ENCODE peak calls at places on chromosomes 11 and 22, in ten cellular contexts. One of them, this sample, is unnamed.
A peak's percentile ranks its signal among the peaks of the same experiment; 100 is the strongest.

GRCh38 chr11:63518548-63518947 is 12.7 kb downstream of the LGALS12 start:
- DNase-seq in activated T-cell treated with anti-CD3 and anti-CD28 coated beads, Interleukin-2, amount 50 U/mL, for 72 hours: no peak
- DNase-seq in COLO829: no peak
- DNase-seq in left lobe of liver: no peak
- DNase-seq in mammary epithelial cell: no peak
- DNase-seq in AG20443: peak; percentile 10
- DNase-seq in stimulated activated CD8-positive, alpha-beta memory T cell treated with anti-CD3 and anti-CD28 coated beads, Interleukin-4, amount 100 ng/mL, for 4 hours: no peak
- DNase-seq in lower lobe of right lung: no peak
- DNase-seq in effector CD4-positive, alpha-beta T cell: no peak
- DNase-seq in testis: no peak
- DNase-seq in this sample: no peak

GRCh38 chr11:125924384-125925007 is 20.2 kb downstream of the DDX25 start:
- DNase-seq in lower lobe of right lung: no peak
- DNase-seq in mammary epithelial cell: no peak
- DNase-seq in COLO829: no peak
- DNase-seq in effector CD4-positive, alpha-beta T cell: no peak
- DNase-seq in stimulated activated CD8-positive, alpha-beta memory T cell treated with anti-CD3 and anti-CD28 coated beads, Interleukin-4, amount 100 ng/mL, for 4 hours: no peak
- DNase-seq in left lobe of liver: no peak
- DNase-seq in AG20443: no peak
- DNase-seq in testis: no peak
- DNase-seq in activated T-cell treated with anti-CD3 and anti-CD28 coated beads, Interleukin-2, amount 50 U/mL, for 72 hours: no peak
- DNase-seq in this sample: no peak

GRCh38 chr11:64122411-64123101 is 43.4 kb downstream of the MACROD1 start:
- DNase-seq in stimulated activated CD8-positive, alpha-beta memory T cell treated with anti-CD3 and anti-CD28 coated beads, Interleukin-4, amount 100 ng/mL, for 4 hours: no peak
- DNase-seq in left lobe of liver: no peak
- DNase-seq in lower lobe of right lung: no peak
- DNase-seq in COLO829: no peak
- DNase-seq in testis: no peak
- DNase-seq in mammary epithelial cell: no peak
- DNase-seq in activated T-cell treated with anti-CD3 and anti-CD28 coated beads, Interleukin-2, amount 50 U/mL, for 72 hours: no peak
- DNase-seq in effector CD4-positive, alpha-beta T cell: no peak
- DNase-seq in AG20443: no peak
- DNase-seq in this sample: no peak

GRCh38 chr11:45924927-45925326 is 2.5 kb downstream of the LARGE2 start:
- DNase-seq in stimulated activated CD8-positive, alpha-beta memory T cell treated with anti-CD3 and anti-CD28 coated beads, Interleukin-4, amount 100 ng/mL, for 4 hours: no peak
- DNase-seq in mammary epithelial cell: no peak
- DNase-seq in activated T-cell treated with anti-CD3 and anti-CD28 coated beads, Interleukin-2, amount 50 U/mL, for 72 hours: no peak
- DNase-seq in AG20443: no peak
- DNase-seq in effector CD4-positive, alpha-beta T cell: no peak
- DNase-seq in COLO829: no peak
- DNase-seq in left lobe of liver: no peak
- DNase-seq in lower lobe of right lung: no peak
- DNase-seq in testis: no peak
- DNase-seq in this sample: peak; percentile 48

GRCh38 chr11:2468363-2469240 is 23.8 kb downstream of the KCNQ1 start:
- DNase-seq in left lobe of liver: no peak
- DNase-seq in COLO829: no peak
- DNase-seq in stimulated activated CD8-positive, alpha-beta memory T cell treated with anti-CD3 and anti-CD28 coated beads, Interleukin-4, amount 100 ng/mL, for 4 hours: no peak
- DNase-seq in lower lobe of right lung: no peak
- DNase-seq in activated T-cell treated with anti-CD3 and anti-CD28 coated beads, Interleukin-2, amount 50 U/mL, for 72 hours: no peak
- DNase-seq in testis: peak; percentile 11
- DNase-seq in AG20443: peak; percentile 6
- DNase-seq in effector CD4-positive, alpha-beta T cell: no peak
- DNase-seq in mammary epithelial cell: no peak
- DNase-seq in this sample: peak; percentile 29

GRCh38 chr11:23205156-23205871 is 345.0 kb upstream of the CCDC179 start:
- DNase-seq in effector CD4-positive, alpha-beta T cell: no peak
- DNase-seq in lower lobe of right lung: no peak
- DNase-seq in COLO829: peak; percentile 6
- DNase-seq in mammary epithelial cell: peak; percentile 6
- DNase-seq in stimulated activated CD8-positive, alpha-beta memory T cell treated with anti-CD3 and anti-CD28 coated beads, Interleukin-4, amount 100 ng/mL, for 4 hours: no peak
- DNase-seq in left lobe of liver: no peak
- DNase-seq in activated T-cell treated with anti-CD3 and anti-CD28 coated beads, Interleukin-2, amount 50 U/mL, for 72 hours: no peak
- DNase-seq in AG20443: no peak
- DNase-seq in testis: no peak
- DNase-seq in this sample: no peak

GRCh38 chr22:39999144-39999757 is 4.5 kb downstream of the FAM83F start:
- DNase-seq in COLO829: peak; percentile 89
- DNase-seq in left lobe of liver: peak; percentile 81
- DNase-seq in activated T-cell treated with anti-CD3 and anti-CD28 coated beads, Interleukin-2, amount 50 U/mL, for 72 hours: no peak
- DNase-seq in effector CD4-positive, alpha-beta T cell: no peak
- DNase-seq in mammary epithelial cell: no peak
- DNase-seq in testis: no peak
- DNase-seq in stimulated activated CD8-positive, alpha-beta memory T cell treated with anti-CD3 and anti-CD28 coated beads, Interleukin-4, amount 100 ng/mL, for 4 hours: no peak
- DNase-seq in AG20443: no peak
- DNase-seq in lower lobe of right lung: no peak
- DNase-seq in this sample: no peak

GRCh38 chr22:46355996-46356471 is 20.5 kb downstream of the TRMU start:
- DNase-seq in AG20443: no peak
- DNase-seq in left lobe of liver: peak; percentile 44
- DNase-seq in stimulated activated CD8-positive, alpha-beta memory T cell treated with anti-CD3 and anti-CD28 coated beads, Interleukin-4, amount 100 ng/mL, for 4 hours: no peak
- DNase-seq in testis: no peak
- DNase-seq in effector CD4-positive, alpha-beta T cell: no peak
- DNase-seq in lower lobe of right lung: no peak
- DNase-seq in COLO829: no peak
- DNase-seq in mammary epithelial cell: no peak
- DNase-seq in activated T-cell treated with anti-CD3 and anti-CD28 coated beads, Interleukin-2, amount 50 U/mL, for 72 hours: no peak
- DNase-seq in this sample: no peak

This sample was measured in adrenal gland.